ENCODE peak calls at places on chromosome 1, in four cellular contexts. One of them, this sample, is unnamed. For H3K9me3, the result is how much of the 10 kb centered on the place peaks cover.

GRCh38 chr1:147243228-147243685 is 773 bp downstream of the CHD1L start:
- DNase-seq in ovary: no peak
- DNase-seq in tibial artery: peak
- DNase-seq in adrenal gland: no peak
- DNase-seq in this sample: peak

GRCh38 chr1:204880906-204881305 is 10.2 kb downstream of the NFASC start:
- DNase-seq in ovary: no peak
- DNase-seq in tibial artery: no peak
- DNase-seq in adrenal gland: no peak
- DNase-seq in this sample: no peak

GRCh38 chr1:105686874-105687690 is 1369.4 kb upstream of the PRMT6 start:
- DNase-seq in ovary: no peak
- DNase-seq in tibial artery: no peak
- DNase-seq in adrenal gland: no peak
- DNase-seq in this sample: no peak

GRCh38 chr1:85366391-85366790 is 90.0 kb upstream of the BCL10 start:
- DNase-seq in ovary: no peak
- DNase-seq in tibial artery: no peak
- DNase-seq in adrenal gland: no peak
- DNase-seq in this sample: no peak

GRCh38 chr1:2229921-2230700 is 2.0 kb downstream of the SKI start:
- DNase-seq in ovary: peak
- DNase-seq in tibial artery: peak
- DNase-seq in adrenal gland: no peak
- DNase-seq in this sample: peak

GRCh38 chr1:23019851-23020625 is 770 bp downstream of the KDM1A start:
- DNase-seq in ovary: peak
- DNase-seq in tibial artery: no peak
- DNase-seq in adrenal gland: peak
- DNase-seq in this sample: peak

GRCh38 chr1:94929351-94929814 is 2.5 kb upstream of the CNN3 start:
- DNase-seq in ovary: no peak
- DNase-seq in tibial artery: no peak
- DNase-seq in adrenal gland: no peak
- DNase-seq in this sample: no peak

GRCh38 chr1:157170677-157171515 is 32.7 kb upstream of the ETV3 start:
- DNase-seq in ovary: no peak
- DNase-seq in tibial artery: peak
- DNase-seq in adrenal gland: peak
- DNase-seq in this sample: peak

GRCh38 chr1:29453502-29454240 is 217.3 kb downstream of the PTPRU start:
- DNase-seq in ovary: no peak
- DNase-seq in tibial artery: no peak
- DNase-seq in adrenal gland: no peak
- DNase-seq in this sample: peak
- TF ChIP-seq CTCF in ovary: no peak
- TF ChIP-seq CTCF in tibial artery: no peak
- TF ChIP-seq CTCF in adrenal gland: no peak
- TF ChIP-seq CTCF in this sample: no peak

GRCh38 chr1:86828024-86828423 is 85.9 kb downstream of the SELENOF start:
- DNase-seq in ovary: no peak
- DNase-seq in tibial artery: no peak
- DNase-seq in adrenal gland: no peak
- DNase-seq in this sample: no peak

GRCh38 chr1:86833461-86834215 is 80.3 kb downstream of the SELENOF start:
- DNase-seq in ovary: peak
- DNase-seq in tibial artery: peak
- DNase-seq in adrenal gland: peak
- DNase-seq in this sample: peak

GRCh38 chr1:86832409-86832808 is 81.5 kb downstream of the SELENOF start:
- DNase-seq in ovary: no peak
- DNase-seq in tibial artery: no peak
- DNase-seq in adrenal gland: no peak
- DNase-seq in this sample: no peak
- H3K4me3 ChIP-seq in ovary: no peak
- H3K4me3 ChIP-seq in tibial artery: no peak
- H3K4me3 ChIP-seq in adrenal gland: no peak
- H3K4me3 ChIP-seq in this sample: no peak

DNA sequence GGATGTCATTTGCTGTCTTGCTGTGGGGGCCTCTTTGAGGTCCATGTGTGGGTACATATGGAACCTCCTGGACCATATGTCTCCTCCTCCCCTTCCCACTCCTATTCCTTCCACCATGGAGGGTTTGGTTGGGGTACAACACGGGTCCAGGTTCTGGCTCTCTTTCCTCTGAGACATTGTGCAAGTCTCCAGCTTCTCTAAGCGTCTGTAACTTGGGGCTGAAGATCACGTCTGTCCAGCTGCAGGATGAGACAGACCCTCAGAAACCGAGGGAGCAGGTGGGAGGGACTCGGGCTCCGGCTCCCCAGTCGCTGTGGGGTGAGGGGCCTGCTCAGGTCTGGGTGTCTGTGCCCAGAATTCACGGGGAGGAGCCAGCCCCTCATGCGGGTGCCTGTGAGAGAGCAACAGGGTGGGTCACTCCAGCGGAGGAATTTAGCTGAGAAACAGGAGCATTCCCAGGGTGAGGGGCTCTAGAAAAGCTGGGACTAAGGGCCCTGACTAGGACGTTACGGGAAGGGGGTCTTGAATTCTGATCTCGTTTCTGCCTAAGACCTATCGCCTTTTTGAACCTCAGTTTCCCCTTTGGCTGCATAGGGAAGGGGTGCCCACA is 42.0 kb upstream of the DMBX1 start:
- DNase-seq in ovary: no peak
- DNase-seq in tibial artery: no peak
- DNase-seq in adrenal gland: no peak
- DNase-seq in this sample: no peak
- H3K9me3 ChIP-seq in ovary: under half
- H3K9me3 ChIP-seq in tibial artery: under half
- H3K9me3 ChIP-seq in adrenal gland: under half
- H3K9me3 ChIP-seq in this sample: under half

DNA sequence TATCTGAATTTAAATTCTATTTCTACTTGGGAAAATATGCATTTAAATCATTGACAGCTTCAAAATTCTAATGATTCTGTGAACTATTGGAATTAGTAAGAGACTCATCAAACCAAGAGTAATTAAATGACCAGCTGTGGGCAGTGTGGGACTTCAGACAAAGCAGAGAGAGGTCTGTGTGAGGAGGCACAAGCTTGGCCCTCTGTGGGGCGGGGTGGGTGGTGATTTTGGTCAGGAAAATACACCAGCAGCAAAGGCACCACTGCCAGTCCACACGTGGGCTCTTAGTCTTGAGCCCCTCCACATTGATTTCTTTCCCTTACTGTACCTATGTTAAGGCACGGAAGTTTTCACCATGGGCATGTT is 39.2 kb upstream of the RAB4A start:
- DNase-seq in ovary: no peak
- DNase-seq in tibial artery: no peak
- DNase-seq in adrenal gland: no peak
- DNase-seq in this sample: no peak
- TF ChIP-seq CTCF in ovary: no peak
- TF ChIP-seq CTCF in tibial artery: no peak
- TF ChIP-seq CTCF in adrenal gland: no peak
- TF ChIP-seq CTCF in this sample: no peak

DNA sequence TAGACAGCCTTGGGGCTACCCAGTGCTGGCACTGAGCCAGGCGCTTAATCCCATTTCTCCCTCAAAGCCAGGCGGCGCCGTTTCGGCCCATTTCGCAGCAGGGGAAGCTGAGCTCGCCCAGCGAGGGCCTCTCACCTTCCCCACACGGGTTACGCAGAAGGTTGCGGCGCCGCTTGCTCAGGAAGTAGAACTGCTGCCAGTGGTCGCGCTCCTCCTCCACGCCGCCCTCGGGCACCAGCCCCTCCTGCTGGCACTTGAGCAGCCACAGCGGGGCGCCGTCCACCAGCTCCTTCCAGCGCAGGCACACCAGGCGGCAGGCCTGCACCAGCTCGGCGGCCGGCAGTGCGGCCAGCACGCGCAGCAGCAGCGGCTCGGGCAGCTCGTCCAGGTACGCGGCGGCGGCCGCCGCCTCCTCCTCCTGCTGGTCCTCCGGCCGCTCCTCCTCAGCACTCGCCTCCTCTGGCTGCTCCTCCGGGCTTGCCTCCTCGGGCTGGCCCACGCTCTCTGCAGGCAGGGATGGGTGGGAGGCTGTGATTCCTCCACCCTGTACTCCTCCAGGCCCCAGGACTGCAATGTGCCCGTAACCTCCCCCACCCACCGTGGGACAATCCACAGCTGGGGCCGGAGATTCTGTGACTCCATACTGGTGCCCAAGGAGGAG is 3.8 kb downstream of the FBXO2 start:
- DNase-seq in ovary: peak
- DNase-seq in tibial artery: peak
- DNase-seq in adrenal gland: peak
- DNase-seq in this sample: peak
- H3K4me3 ChIP-seq in ovary: no peak
- H3K4me3 ChIP-seq in tibial artery: no peak
- H3K4me3 ChIP-seq in adrenal gland: no peak
- H3K4me3 ChIP-seq in this sample: peak

GRCh38 chr1:211169353-211169752 is 35.4 kb upstream of the KCNH1 start:
- DNase-seq in ovary: no peak
- DNase-seq in tibial artery: no peak
- DNase-seq in adrenal gland: no peak
- DNase-seq in this sample: no peak

GRCh38 chr1:211174375-211174774 is 40.4 kb upstream of the KCNH1 start:
- DNase-seq in ovary: no peak
- DNase-seq in tibial artery: no peak
- DNase-seq in adrenal gland: no peak
- DNase-seq in this sample: no peak

GRCh38 chr1:211172657-211173056 is 38.7 kb upstream of the KCNH1 start:
- DNase-seq in ovary: no peak
- DNase-seq in tibial artery: no peak
- DNase-seq in adrenal gland: no peak
- DNase-seq in this sample: no peak
- H3K9me3 ChIP-seq in ovary: under half
- H3K9me3 ChIP-seq in tibial artery: under half
- H3K9me3 ChIP-seq in adrenal gland: under half
- H3K9me3 ChIP-seq in this sample: under half

GRCh38 chr1:80158771-80159170 is 1152.2 kb upstream of the ADGRL4 start:
- DNase-seq in ovary: no peak
- DNase-seq in tibial artery: no peak
- DNase-seq in adrenal gland: no peak
- DNase-seq in this sample: no peak

GRCh38 chr1:80158266-80158665 is 1151.7 kb upstream of the ADGRL4 start:
- DNase-seq in ovary: no peak
- DNase-seq in tibial artery: no peak
- DNase-seq in adrenal gland: no peak
- DNase-seq in this sample: no peak

GRCh38 chr1:80164150-80164549 is 1157.6 kb upstream of the ADGRL4 start:
- DNase-seq in ovary: no peak
- DNase-seq in tibial artery: no peak
- DNase-seq in adrenal gland: no peak
- DNase-seq in this sample: no peak
- TF ChIP-seq CTCF in ovary: no peak
- TF ChIP-seq CTCF in tibial artery: no peak
- TF ChIP-seq CTCF in adrenal gland: no peak
- TF ChIP-seq CTCF in this sample: no peak

GRCh38 chr1:210293191-210293607 is 35.5 kb upstream of the HHAT start:
- DNase-seq in ovary: peak
- DNase-seq in tibial artery: peak
- DNase-seq in adrenal gland: peak
- DNase-seq in this sample: peak
- H3K4me3 ChIP-seq in ovary: peak
- H3K4me3 ChIP-seq in tibial artery: peak
- H3K4me3 ChIP-seq in adrenal gland: no peak
- H3K4me3 ChIP-seq in this sample: no peak

GRCh38 chr1:203826175-203826574 is 30.8 kb downstream of the ZBED6 start:
- DNase-seq in ovary: no peak
- DNase-seq in tibial artery: no peak
- DNase-seq in adrenal gland: no peak
- DNase-seq in this sample: no peak
- H3K9me3 ChIP-seq in ovary: under half
- H3K9me3 ChIP-seq in tibial artery: under half
- H3K9me3 ChIP-seq in adrenal gland: under half
- H3K9me3 ChIP-seq in this sample: under half